ENCODE peak calls at places on chromosomes 2 and 18, in ten cellular contexts. One of them, this sample, is unnamed.

GRCh38 chr2:69735696-69736095 is 6.2 kb upstream of the ANXA4 start:
- DNase-seq in body of pancreas: peak; percentile 62
- DNase-seq in AML-193: no peak
- DNase-seq in T-helper 2 cell: no peak
- DNase-seq in effector memory CD4-positive, alpha-beta T cell: no peak
- DNase-seq in choroid plexus epithelial cell: no peak
- DNase-seq in Calu3: no peak
- DNase-seq in COR-L47: no peak
- DNase-seq in cardiac muscle cell: no peak
- DNase-seq in stimulated activated CD8-positive, alpha-beta memory T cell treated with anti-CD3 and anti-CD28 coated beads, Interleukin-4, amount 100 ng/mL, for 4 hours: no peak
- DNase-seq in this sample: no peak

GRCh38 chr2:148896116-148896515 is 21.1 kb downstream of the KIF5C start:
- DNase-seq in body of pancreas: no peak
- DNase-seq in AML-193: no peak
- DNase-seq in T-helper 2 cell: no peak
- DNase-seq in effector memory CD4-positive, alpha-beta T cell: no peak
- DNase-seq in choroid plexus epithelial cell: no peak
- DNase-seq in Calu3: no peak
- DNase-seq in COR-L47: peak; percentile 89
- DNase-seq in cardiac muscle cell: no peak
- DNase-seq in stimulated activated CD8-positive, alpha-beta memory T cell treated with anti-CD3 and anti-CD28 coated beads, Interleukin-4, amount 100 ng/mL, for 4 hours: no peak
- DNase-seq in this sample: no peak

GRCh38 chr2:9408641-9409151 is 14.6 kb downstream of the ITGB1BP1 start:
- DNase-seq in body of pancreas: peak; percentile 27
- DNase-seq in AML-193: no peak
- DNase-seq in T-helper 2 cell: no peak
- DNase-seq in effector memory CD4-positive, alpha-beta T cell: no peak
- DNase-seq in choroid plexus epithelial cell: peak; percentile 37
- DNase-seq in Calu3: no peak
- DNase-seq in COR-L47: no peak
- DNase-seq in cardiac muscle cell: no peak
- DNase-seq in stimulated activated CD8-positive, alpha-beta memory T cell treated with anti-CD3 and anti-CD28 coated beads, Interleukin-4, amount 100 ng/mL, for 4 hours: no peak
- DNase-seq in this sample: no peak

GRCh38 chr2:216551669-216552068 is 53.0 kb downstream of the RPL37A start:
- DNase-seq in body of pancreas: no peak
- DNase-seq in AML-193: no peak
- DNase-seq in T-helper 2 cell: no peak
- DNase-seq in effector memory CD4-positive, alpha-beta T cell: no peak
- DNase-seq in choroid plexus epithelial cell: peak; percentile 35
- DNase-seq in Calu3: no peak
- DNase-seq in COR-L47: no peak
- DNase-seq in cardiac muscle cell: no peak
- DNase-seq in stimulated activated CD8-positive, alpha-beta memory T cell treated with anti-CD3 and anti-CD28 coated beads, Interleukin-4, amount 100 ng/mL, for 4 hours: no peak
- DNase-seq in this sample: no peak

GRCh38 chr2:129642526-129643043 is 336.9 kb upstream of the RAB6C start:
- DNase-seq in body of pancreas: no peak
- DNase-seq in AML-193: no peak
- DNase-seq in T-helper 2 cell: no peak
- DNase-seq in effector memory CD4-positive, alpha-beta T cell: no peak
- DNase-seq in choroid plexus epithelial cell: no peak
- DNase-seq in Calu3: no peak
- DNase-seq in COR-L47: no peak
- DNase-seq in cardiac muscle cell: no peak
- DNase-seq in stimulated activated CD8-positive, alpha-beta memory T cell treated with anti-CD3 and anti-CD28 coated beads, Interleukin-4, amount 100 ng/mL, for 4 hours: no peak
- DNase-seq in this sample: no peak

GRCh38 chr2:191428141-191428540 is 182.9 kb downstream of the MYO1B start:
- DNase-seq in body of pancreas: no peak
- DNase-seq in AML-193: no peak
- DNase-seq in T-helper 2 cell: no peak
- DNase-seq in effector memory CD4-positive, alpha-beta T cell: no peak
- DNase-seq in choroid plexus epithelial cell: no peak
- DNase-seq in Calu3: no peak
- DNase-seq in COR-L47: no peak
- DNase-seq in cardiac muscle cell: no peak
- DNase-seq in stimulated activated CD8-positive, alpha-beta memory T cell treated with anti-CD3 and anti-CD28 coated beads, Interleukin-4, amount 100 ng/mL, for 4 hours: no peak
- DNase-seq in this sample: no peak

GRCh38 chr18:76177160-76177559 is 317.9 kb downstream of the ZNF516 start:
- DNase-seq in body of pancreas: no peak
- DNase-seq in AML-193: no peak
- DNase-seq in T-helper 2 cell: no peak
- DNase-seq in effector memory CD4-positive, alpha-beta T cell: no peak
- DNase-seq in choroid plexus epithelial cell: no peak
- DNase-seq in Calu3: no peak
- DNase-seq in COR-L47: no peak
- DNase-seq in cardiac muscle cell: no peak
- DNase-seq in stimulated activated CD8-positive, alpha-beta memory T cell treated with anti-CD3 and anti-CD28 coated beads, Interleukin-4, amount 100 ng/mL, for 4 hours: no peak
- DNase-seq in this sample: no peak

GRCh38 chr2:70768585-70769085 is 635 bp upstream of the ADD2 start:
- DNase-seq in body of pancreas: no peak
- DNase-seq in AML-193: no peak
- DNase-seq in T-helper 2 cell: no peak
- DNase-seq in effector memory CD4-positive, alpha-beta T cell: no peak
- DNase-seq in choroid plexus epithelial cell: no peak
- DNase-seq in Calu3: no peak
- DNase-seq in COR-L47: no peak
- DNase-seq in cardiac muscle cell: no peak
- DNase-seq in stimulated activated CD8-positive, alpha-beta memory T cell treated with anti-CD3 and anti-CD28 coated beads, Interleukin-4, amount 100 ng/mL, for 4 hours: no peak
- DNase-seq in this sample: no peak

GRCh38 chr2:190551928-190552327 is 17.4 kb upstream of the NEMP2 start:
- DNase-seq in body of pancreas: no peak
- DNase-seq in AML-193: peak; percentile 41
- DNase-seq in T-helper 2 cell: no peak
- DNase-seq in effector memory CD4-positive, alpha-beta T cell: no peak
- DNase-seq in choroid plexus epithelial cell: peak; percentile 75
- DNase-seq in Calu3: no peak
- DNase-seq in COR-L47: no peak
- DNase-seq in cardiac muscle cell: no peak
- DNase-seq in stimulated activated CD8-positive, alpha-beta memory T cell treated with anti-CD3 and anti-CD28 coated beads, Interleukin-4, amount 100 ng/mL, for 4 hours: no peak
- DNase-seq in this sample: no peak

GRCh38 chr2:166180951-166181812 is 53.4 kb upstream of the SCN1A start:
- DNase-seq in body of pancreas: peak; percentile 75
- DNase-seq in AML-193: peak; percentile 31
- DNase-seq in T-helper 2 cell: no peak
- DNase-seq in effector memory CD4-positive, alpha-beta T cell: no peak
- DNase-seq in choroid plexus epithelial cell: peak; percentile 78
- DNase-seq in Calu3: peak; percentile 71
- DNase-seq in COR-L47: peak; percentile 80
- DNase-seq in cardiac muscle cell: peak; percentile 67
- DNase-seq in stimulated activated CD8-positive, alpha-beta memory T cell treated with anti-CD3 and anti-CD28 coated beads, Interleukin-4, amount 100 ng/mL, for 4 hours: no peak
- DNase-seq in this sample: peak; percentile 52

This sample was measured in erythroblast.